ENCODE peak calls at places on chromosomes 11 and 22, in ten cellular contexts. B is neural crest cell; A is activated naive CD4-positive, alpha-beta T cell; I is NCI-H2171 treated with DMSO at 0.1 percent for 48 hours; L is M059J; U is BJ; H is CD4-positive, alpha-beta T cell; F is Daoy; O is GM23338; V is A549. X is an unnamed sample.
A peak's percentile ranks its signal among the peaks of the same experiment; 100 is the strongest.

GRCh38 chr11:8227156-8228152 is 36.2 kb downstream of the LMO1 start:
- DNase-seq in H (no peak), O (no peak), V (no peak), L (peak; percentile 81), B (no peak), F (peak; percentile 34), U (no peak), A (no peak), I (no peak), X (peak; percentile 33)

GRCh38 chr22:47797546-47797945 is 1035.1 kb downstream of the TBC1D22A start:
- DNase-seq in I (no peak), F (no peak), B (no peak), A (no peak), O (no peak), L (no peak), U (no peak), V (no peak), H (no peak), X (no peak)

GRCh38 chr22:43303166-43303565 is 40.0 kb downstream of the SCUBE1 start:
- DNase-seq in I (no peak), F (no peak), H (no peak), V (no peak), A (no peak), B (no peak), L (no peak), U (no peak), O (no peak), X (no peak)

GRCh38 chr11:126476977-126477376 is 121.5 kb downstream of the ST3GAL4 start:
- DNase-seq in V (no peak), O (no peak), I (no peak), A (no peak), B (no peak), U (no peak), L (no peak), F (no peak), H (no peak), X (peak; percentile 52)

GRCh38 chr11:31802990-31803812 is 7.9 kb downstream of the PAX6 start:
- DNase-seq in O (peak; percentile 67), A (no peak), I (no peak), H (no peak), L (no peak), B (peak; percentile 13), V (no peak), F (no peak), U (no peak), X (no peak)

GRCh38 chr11:19934828-19935259 is 222.2 kb downstream of the NAV2 start:
- DNase-seq in H (no peak), F (peak; percentile 72), V (no peak), O (no peak), U (no peak), L (peak; percentile 86), A (no peak), I (no peak), B (no peak), X (no peak)

GRCh38 chr22:45676024-45676423 is 4.4 kb downstream of the ATXN10 start:
- DNase-seq in B (no peak), I (no peak), U (no peak), A (no peak), V (no peak), L (no peak), H (no peak), O (no peak), F (no peak), X (no peak)

GRCh38 chr11:46930089-46930488 is 6.5 kb upstream of the CSTPP1 start:
- DNase-seq in I (no peak), A (no peak), H (no peak), O (no peak), V (peak; percentile 91), U (peak; percentile 51), L (peak; percentile 97), B (no peak), F (peak; percentile 71), X (no peak)

GRCh38 chr22:27331526-27332281 is 469.9 kb downstream of the MN1 start:
- DNase-seq in L (peak; percentile 28), V (peak; percentile 66), U (no peak), B (peak; percentile 23), I (no peak), F (peak; percentile 61), O (peak; percentile 77), H (no peak), A (no peak), X (peak; percentile 2)

GRCh38 chr11:13054278-13054677 is 45.2 kb downstream of the RASSF10 start:
- DNase-seq in O (no peak), U (no peak), H (no peak), A (no peak), F (peak; percentile 61), I (no peak), B (no peak), L (peak; percentile 43), V (no peak), X (no peak)

GRCh38 chr11:125941606-125942275 is 4.1 kb upstream of the VSIG10L2 start:
- DNase-seq in H (peak; percentile 33), L (peak; percentile 47), F (peak; percentile 48), I (peak; percentile 68), V (peak; percentile 28), U (no peak), O (peak; percentile 95), A (peak; percentile 13), B (peak; percentile 50), X (peak; percentile 66)

GRCh38 chr22:21710156-21710555 is 25.4 kb downstream of the YPEL1 start:
- DNase-seq in U (no peak), L (peak; percentile 42), I (no peak), B (no peak), O (no peak), V (no peak), H (no peak), F (peak; percentile 27), A (no peak), X (no peak)